ENCODE peak calls at places on chromosomes 3 and 15, in seven cellular contexts. N, W, B, L, E, D and X are unnamed samples.

GRCh38 chr15:60932051-60932915 is 296.8 kb downstream of the RORA start:
- DNase-seq in N (peak), W (peak), B (no peak), L (no peak), E (no peak), D (no peak), X (no peak)

GRCh38 chr3:160739079-160739478 is 17.0 kb upstream of the PPM1L start:
- DNase-seq in N (no peak), W (no peak), B (peak), L (no peak), E (peak), D (peak), X (no peak)

GRCh38 chr15:60391722-60392340 is 6.0 kb downstream of the ANXA2 start:
- DNase-seq in N (no peak), W (no peak), B (no peak), L (no peak), E (no peak), D (no peak), X (no peak)

GRCh38 chr3:78762121-78762520 is 1005.7 kb downstream of the ROBO1 start:
- DNase-seq in N (no peak), W (no peak), B (no peak), L (no peak), E (no peak), D (no peak), X (no peak)

GRCh38 chr3:141305436-141305835 is 62.9 kb upstream of the ZBTB38 start:
- DNase-seq in N (no peak), W (no peak), B (no peak), L (no peak), E (no peak), D (no peak), X (no peak)

GRCh38 chr3:37310666-37311050 is 136.3 kb upstream of the LRRFIP2 start:
- DNase-seq in N (no peak), W (no peak), B (no peak), L (no peak), E (no peak), D (no peak), X (no peak)

GRCh38 chr3:57434041-57434440 is 110.1 kb downstream of the DNAH12 start:
- DNase-seq in N (no peak), W (no peak), B (no peak), L (no peak), E (no peak), D (no peak), X (no peak)

GRCh38 chr3:150610785-150611184 is 7.7 kb downstream of the SELENOT start:
- DNase-seq in N (no peak), W (no peak), B (no peak), L (no peak), E (no peak), D (no peak), X (no peak)

GRCh38 chr3:50454671-50455070 is 48.8 kb downstream of the CACNA2D2 start:
- DNase-seq in N (no peak), W (no peak), B (no peak), L (no peak), E (no peak), D (no peak), X (no peak)

GRCh38 chr3:101806491-101806890 is 27.5 kb downstream of the NXPE3 start:
- DNase-seq in N (no peak), W (no peak), B (no peak), L (no peak), E (no peak), D (no peak), X (no peak)

GRCh38 chr3:23324745-23325144 is 121.6 kb downstream of the UBE2E2 start:
- DNase-seq in N (no peak), W (no peak), B (no peak), L (peak), E (no peak), D (no peak), X (no peak)

GRCh38 chr3:148329481-148330220 is 368.1 kb upstream of the AGTR1 start:
- DNase-seq in N (no peak), W (no peak), B (no peak), L (no peak), E (no peak), D (no peak), X (no peak)

GRCh38 chr15:60397772-60398445 is at the start of gene ANXA2:
- DNase-seq in N (peak), W (peak), B (peak), L (no peak), E (peak), D (peak), X (peak)

GRCh38 chr3:78794431-78794830 is 973.4 kb downstream of the ROBO1 start:
- DNase-seq in N (no peak), W (no peak), B (no peak), L (no peak), E (no peak), D (no peak), X (no peak)

GRCh38 chr3:130480736-130481135 is 36.2 kb upstream of the COL6A6 start:
- DNase-seq in N (no peak), W (no peak), B (no peak), L (peak), E (peak), D (no peak), X (peak)

GRCh38 chr15:60301024-60301423 is 96.8 kb downstream of the ANXA2 start:
- DNase-seq in N (no peak), W (no peak), B (no peak), L (no peak), E (no peak), D (no peak), X (no peak)

GRCh38 chr15:44763848-44764247 is 27.5 kb downstream of the TRIM69 start:
- DNase-seq in N (no peak), W (no peak), B (no peak), L (no peak), E (no peak), D (no peak), X (no peak)

GRCh38 chr3:113264249-113264648 is 52.9 kb downstream of the BOC start:
- DNase-seq in N (no peak), W (no peak), B (no peak), L (no peak), E (no peak), D (no peak), X (no peak)

GRCh38 chr15:44775923-44776322 is 39.6 kb downstream of the TRIM69 start:
- DNase-seq in N (no peak), W (no peak), B (no peak), L (no peak), E (no peak), D (no peak), X (no peak)

GRCh38 chr3:167653155-167653554 is 587 bp downstream of the WDR49 start:
- DNase-seq in N (no peak), W (no peak), B (no peak), L (no peak), E (no peak), D (no peak), X (no peak)

GRCh38 chr3:141407043-141407442 is 38.7 kb downstream of the ZBTB38 start:
- DNase-seq in N (peak), W (no peak), B (no peak), L (peak), E (peak), D (no peak), X (peak)

GRCh38 chr3:176514297-176514696 is 683.0 kb downstream of the TBL1XR1 start:
- DNase-seq in N (no peak), W (no peak), B (no peak), L (no peak), E (no peak), D (no peak), X (no peak)

GRCh38 chr3:192339214-192339613 is 388.1 kb downstream of the FGF12 start:
- DNase-seq in N (no peak), W (no peak), B (no peak), L (no peak), E (no peak), D (no peak), X (no peak)

GRCh38 chr3:197295871-197296270 is 2.5 kb downstream of the DLG1 start:
- DNase-seq in N (no peak), W (no peak), B (no peak), L (no peak), E (no peak), D (no peak), X (no peak)

GRCh38 chr3:57278237-57278636 is 14.2 kb downstream of the ASB14 start:
- DNase-seq in N (no peak), W (no peak), B (no peak), L (no peak), E (no peak), D (no peak), X (no peak)

GRCh38 chr3:196843435-196844110 is 24.1 kb upstream of the SENP5 start:
- DNase-seq in N (no peak), W (no peak), B (no peak), L (no peak), E (no peak), D (no peak), X (no peak)

GRCh38 chr15:74954515-74954914 is 2.1 kb downstream of the RPP25 start:
- DNase-seq in N (no peak), W (no peak), B (no peak), L (peak), E (no peak), D (no peak), X (no peak)

GRCh38 chr3:137121704-137122314 is 164.0 kb downstream of the IL20RB start:
- DNase-seq in N (no peak), W (no peak), B (no peak), L (peak), E (peak), D (no peak), X (no peak)

GRCh38 chr3:49899815-49900214 is 3.9 kb downstream of the MST1R start:
- DNase-seq in N (no peak), W (no peak), B (no peak), L (no peak), E (no peak), D (no peak), X (no peak)

GRCh38 chr3:25289663-25290062 is 138.4 kb upstream of the RARB start:
- DNase-seq in N (no peak), W (no peak), B (no peak), L (no peak), E (no peak), D (no peak), X (no peak)

GRCh38 chr3:197926418-197926817 is 23.6 kb upstream of the RPL35A start:
- DNase-seq in N (no peak), W (no peak), B (no peak), L (no peak), E (no peak), D (no peak), X (no peak)

GRCh38 chr3:149771652-149772271 is 19.5 kb upstream of the COMMD2 start:
- DNase-seq in N (peak), W (no peak), B (peak), L (no peak), E (peak), D (no peak), X (peak)

GRCh38 chr3:132784502-132785025 is 62.4 kb upstream of the NPHP3 start:
- DNase-seq in N (no peak), W (no peak), B (no peak), L (no peak), E (no peak), D (no peak), X (no peak)
- H3K4me3 ChIP-seq in N (no peak), W (no peak), B (no peak), L (no peak), E (no peak), D (no peak), X (no peak)

GRCh38 chr15:95281470-95281869 is 1049.0 kb upstream of the NR2F2 start:
- DNase-seq in N (no peak), W (no peak), B (no peak), L (no peak), E (no peak), D (no peak), X (no peak)

GRCh38 chr15:95286316-95286880 is 1044.1 kb upstream of the NR2F2 start:
- DNase-seq in N (no peak), W (no peak), B (no peak), L (no peak), E (no peak), D (no peak), X (no peak)

GRCh38 chr15:95284933-95285401 is 1045.5 kb upstream of the NR2F2 start:
- DNase-seq in N (no peak), W (no peak), B (no peak), L (no peak), E (no peak), D (no peak), X (no peak)

GRCh38 chr15:95286911-95287769 is 1043.4 kb upstream of the NR2F2 start:
- DNase-seq in N (no peak), W (no peak), B (no peak), L (no peak), E (no peak), D (no peak), X (no peak)

DNA sequence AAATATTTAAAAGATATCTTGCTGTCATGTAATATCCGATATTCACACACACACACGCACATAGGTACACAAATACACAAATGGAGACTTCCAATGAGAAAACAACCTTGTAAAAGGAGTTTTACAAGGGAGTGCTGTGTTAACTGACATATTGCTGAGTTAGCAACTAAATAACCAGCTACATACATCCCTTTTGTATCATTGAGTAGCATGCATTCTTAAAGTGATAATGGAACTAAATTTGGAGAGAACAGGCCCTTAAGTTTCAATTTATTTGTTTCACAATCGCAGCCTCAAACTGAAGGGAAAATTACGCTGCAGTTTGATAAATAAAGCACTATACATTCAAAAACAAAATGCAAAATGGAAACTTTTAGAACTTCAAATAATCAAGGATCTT is 1046.0 kb upstream of the NR2F2 start:
- DNase-seq in N (no peak), W (no peak), B (no peak), L (no peak), E (no peak), D (no peak), X (no peak)
- H3K4me3 ChIP-seq in N (no peak), W (no peak), B (no peak), L (no peak), E (no peak), D (peak), X (no peak)

GRCh38 chr15:83285979-83286553 is 1.6 kb upstream of the BNC1 start:
- DNase-seq in N (no peak), W (no peak), B (no peak), L (peak), E (no peak), D (no peak), X (no peak)

GRCh38 chr15:83287541-83288027 is 3.1 kb upstream of the BNC1 start:
- DNase-seq in N (no peak), W (no peak), B (no peak), L (peak), E (no peak), D (no peak), X (no peak)

GRCh38 chr15:83284563-83285283 is at the start of gene BNC1:
- DNase-seq in N (no peak), W (no peak), B (no peak), L (no peak), E (no peak), D (no peak), X (no peak)

GRCh38 chr15:83283813-83284562 is 476 bp downstream of the BNC1 start:
- DNase-seq in N (no peak), W (no peak), B (no peak), L (no peak), E (no peak), D (no peak), X (no peak)

GRCh38 chr15:83285284-83285978 is 967 bp upstream of the BNC1 start:
- DNase-seq in N (no peak), W (no peak), B (no peak), L (no peak), E (no peak), D (no peak), X (no peak)
- H3K4me3 ChIP-seq in N (no peak), W (no peak), B (no peak), L (no peak), E (no peak), D (no peak), X (no peak)

DNA sequence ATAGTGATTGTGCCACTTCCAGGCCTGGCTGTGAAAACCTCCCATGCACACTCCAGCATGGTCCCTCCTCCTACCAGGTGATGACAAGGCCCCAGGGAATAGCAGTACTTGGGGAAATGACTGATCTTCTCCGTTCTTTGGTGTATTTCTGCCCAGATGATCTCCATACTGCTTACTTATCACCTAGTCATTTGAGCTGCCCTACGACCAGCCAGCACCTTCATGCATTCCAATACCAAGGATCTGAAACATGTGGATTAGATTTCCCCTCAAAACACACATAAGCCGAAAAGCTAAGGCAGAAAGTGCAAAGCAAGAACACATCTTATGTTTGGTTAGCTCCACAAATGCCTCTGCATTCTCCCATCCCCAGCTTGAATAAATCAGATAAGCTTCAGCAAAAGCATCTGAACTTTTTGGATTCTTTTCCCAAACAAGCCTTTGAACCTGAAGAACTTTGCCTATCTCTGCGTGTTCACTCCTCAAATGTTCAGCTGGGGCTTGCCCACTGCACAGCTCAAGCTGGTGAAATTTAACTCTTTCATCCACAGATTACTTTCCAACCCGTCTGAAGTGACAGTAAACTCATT is 64.8 kb upstream of the BCL6 start:
- DNase-seq in N (no peak), W (no peak), B (no peak), L (no peak), E (no peak), D (no peak), X (no peak)
- H3K4me3 ChIP-seq in N (no peak), W (no peak), B (no peak), L (no peak), E (no peak), D (no peak), X (no peak)

DNA sequence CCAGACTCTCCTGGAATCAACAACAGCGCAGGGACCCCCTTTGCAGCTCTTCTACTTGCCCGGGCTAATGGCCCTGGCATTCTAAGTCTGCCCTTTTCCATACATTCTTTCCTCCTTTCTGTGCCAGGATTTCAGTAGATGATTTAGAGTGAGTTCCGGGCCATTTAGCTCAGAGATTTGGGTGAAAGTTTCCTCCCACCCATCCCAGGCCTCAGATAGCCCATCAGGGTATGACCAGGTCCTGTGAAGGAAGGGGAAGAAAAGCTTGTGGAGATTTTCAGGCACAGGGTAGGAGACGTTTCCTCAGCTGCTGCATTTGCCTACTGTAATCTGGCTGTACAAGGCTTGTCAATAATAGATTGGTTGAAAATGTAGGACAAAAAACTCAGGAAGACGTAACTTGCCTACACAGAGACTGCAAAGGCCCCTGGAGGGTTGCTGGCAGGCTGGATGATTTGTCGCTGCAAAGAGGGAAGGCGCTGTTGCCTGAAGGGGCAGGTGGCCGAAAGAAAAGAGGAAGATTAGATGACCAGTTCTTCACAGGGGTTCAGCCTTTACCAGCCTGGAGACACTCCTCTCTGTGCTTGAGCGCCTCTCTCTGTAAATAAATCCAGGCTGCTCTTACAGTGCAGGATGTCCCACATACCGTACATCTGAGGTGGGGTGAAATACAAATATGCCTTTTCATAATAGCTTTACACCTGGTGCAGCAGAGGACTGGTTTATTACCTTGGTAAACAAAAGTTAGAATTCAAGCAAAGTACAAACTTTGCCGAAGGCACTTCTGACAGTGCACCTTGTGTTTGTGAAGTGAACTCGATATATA is 63.4 kb upstream of the BCL6 start:
- DNase-seq in N (no peak), W (no peak), B (no peak), L (no peak), E (no peak), D (no peak), X (no peak)
- H3K4me3 ChIP-seq in N (no peak), W (no peak), B (no peak), L (no peak), E (no peak), D (no peak), X (no peak)

DNA sequence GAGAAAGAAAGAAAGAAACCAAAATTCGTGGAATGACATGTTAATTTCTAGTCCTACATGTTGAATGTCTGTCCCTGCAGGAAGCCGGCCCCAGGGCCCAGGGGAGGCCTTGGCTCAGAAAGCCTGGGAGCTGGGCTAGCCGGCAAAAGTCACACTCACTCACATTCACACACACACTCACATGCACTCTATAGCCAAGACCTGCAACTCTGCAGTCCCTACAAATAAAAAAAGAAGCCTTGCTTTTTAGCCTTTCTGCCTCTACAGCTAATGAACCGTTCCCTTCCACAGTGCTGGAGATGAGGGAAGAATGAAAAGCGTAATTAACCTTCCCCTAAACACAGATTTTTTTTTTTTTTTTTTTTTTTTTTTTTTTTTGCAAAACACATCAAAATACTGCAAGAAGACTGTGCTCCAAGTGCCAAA is 4.4 kb downstream of the MECOM start:
- DNase-seq in N (no peak), W (no peak), B (peak), L (no peak), E (no peak), D (no peak), X (no peak)
- H3K4me3 ChIP-seq in N (no peak), W (no peak), B (peak), L (no peak), E (no peak), D (peak), X (no peak)

GRCh38 chr15:71082803-71083202 is 32.5 kb upstream of the THSD4 start:
- DNase-seq in N (no peak), W (no peak), B (peak), L (no peak), E (peak), D (no peak), X (peak)
- H3K4me3 ChIP-seq in N (no peak), W (no peak), B (no peak), L (no peak), E (no peak), D (peak), X (no peak)

DNA sequence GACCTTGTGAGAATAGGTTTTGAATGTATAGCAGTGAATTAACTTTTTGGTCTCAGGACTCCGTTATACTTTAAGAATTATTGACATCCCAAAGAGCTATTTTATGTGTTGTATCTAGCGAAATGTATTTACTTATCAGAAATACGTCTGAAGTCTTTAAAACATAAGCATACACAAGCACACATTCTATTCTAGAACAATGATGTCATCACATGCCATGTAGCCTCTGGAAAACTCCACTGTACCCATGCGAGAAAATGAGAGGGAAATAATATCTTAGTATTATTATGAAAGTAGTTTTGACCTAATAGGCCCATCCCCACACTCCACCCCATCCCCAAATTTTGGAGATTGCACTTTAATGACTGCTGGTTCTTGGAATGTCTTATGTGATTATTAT is 1.5 kb downstream of the POLR2M start:
- DNase-seq in N (no peak), W (no peak), B (no peak), L (no peak), E (no peak), D (no peak), X (no peak)
- H3K4me3 ChIP-seq in N (no peak), W (no peak), B (peak), L (peak), E (no peak), D (peak), X (peak)

GRCh38 chr15:92095691-92096090 is 242.2 kb downstream of the SLCO3A1 start:
- DNase-seq in N (no peak), W (no peak), B (no peak), L (no peak), E (no peak), D (no peak), X (no peak)
- H3K4me3 ChIP-seq in N (no peak), W (no peak), B (no peak), L (no peak), E (no peak), D (no peak), X (no peak)